ENCODE peak calls at places on chromosomes 12 and 14, in eight cellular contexts. U is A549, V is HepG2, X is ovary, O is transverse colon, K is suprapubic skin, A is tibial nerve, W is GM12878. C is an unnamed sample. For H3K4me1, the result is how much of the 10 kb centered on the place peaks cover.

GRCh38 chr14:61625171-61625570 is 70.1 kb upstream of the HIF1A start:
- DNase-seq in K (no peak), X (no peak), A (no peak), W (no peak), V (peak), U (peak), O (no peak), C (no peak)

GRCh38 chr14:99881011-99881410 is 87.8 kb downstream of the EML1 start:
- DNase-seq in V (no peak), O (no peak), X (no peak), U (no peak), A (no peak), W (no peak), K (no peak), C (peak)

GRCh38 chr12:131101703-131102492 is 148.2 kb downstream of the ADGRD1 start:
- DNase-seq in K (no peak), U (no peak), O (peak), W (peak), X (no peak), A (peak), V (no peak), C (peak)

GRCh38 chr14:99146991-99147740 is 124.8 kb downstream of the BCL11B start:
- DNase-seq in W (no peak), U (no peak), O (no peak), X (no peak), A (no peak), K (peak), V (no peak), C (peak)

GRCh38 chr12:26555139-26555538 is 277.9 kb downstream of the ITPR2 start:
- DNase-seq in K (no peak), X (no peak), A (no peak), W (no peak), U (no peak), V (no peak), O (no peak), C (no peak)

GRCh38 chr12:11875414-11875935 is 195.3 kb upstream of the BCL2L14 start:
- DNase-seq in O (no peak), U (no peak), K (no peak), A (no peak), V (no peak), X (no peak), W (no peak), C (no peak)

GRCh38 chr14:68098834-68099233 is 279.3 kb downstream of the RAD51B start:
- DNase-seq in W (no peak), V (no peak), O (no peak), A (no peak), X (no peak), U (no peak), K (no peak), C (no peak)

GRCh38 chr14:101335061-101335661 is 226.1 kb upstream of the DIO3 start:
- DNase-seq in W (no peak), U (no peak), K (peak), A (no peak), X (peak), O (no peak), V (peak), C (peak)

GRCh38 chr12:62726471-62726980 is 208.4 kb downstream of the PPM1H start:
- DNase-seq in U (no peak), X (no peak), A (no peak), V (no peak), W (no peak), K (no peak), O (no peak), C (no peak)

GRCh38 chr12:95004610-95005009 is 1.1 kb upstream of the NDUFA12 start:
- DNase-seq in U (no peak), W (no peak), O (no peak), K (no peak), X (no peak), V (no peak), A (no peak), C (no peak)

GRCh38 chr12:132827763-132828703 is 636 bp downstream of the GOLGA3 start:
- DNase-seq in W (no peak), A (no peak), V (peak), X (peak), K (no peak), O (peak), U (peak), C (no peak)

GRCh38 chr12:98058838-98059237 is 456.6 kb upstream of the TMPO start:
- DNase-seq in U (no peak), V (no peak), A (no peak), O (no peak), X (no peak), K (no peak), W (no peak), C (no peak)

GRCh38 chr14:88245321-88245720 is 77.7 kb downstream of the KCNK10 start:
- DNase-seq in U (no peak), A (no peak), V (no peak), K (no peak), X (no peak), W (no peak), O (no peak), C (no peak)

GRCh38 chr14:95835331-95835730 is 41.3 kb upstream of the TUNAR start:
- DNase-seq in O (no peak), X (no peak), W (no peak), U (no peak), A (no peak), K (no peak), V (peak), C (no peak)

GRCh38 chr12:22312336-22312735 is 22.2 kb downstream of the ST8SIA1 start:
- DNase-seq in V (peak), X (no peak), O (no peak), W (no peak), K (no peak), A (peak), U (peak), C (no peak)

DNA sequence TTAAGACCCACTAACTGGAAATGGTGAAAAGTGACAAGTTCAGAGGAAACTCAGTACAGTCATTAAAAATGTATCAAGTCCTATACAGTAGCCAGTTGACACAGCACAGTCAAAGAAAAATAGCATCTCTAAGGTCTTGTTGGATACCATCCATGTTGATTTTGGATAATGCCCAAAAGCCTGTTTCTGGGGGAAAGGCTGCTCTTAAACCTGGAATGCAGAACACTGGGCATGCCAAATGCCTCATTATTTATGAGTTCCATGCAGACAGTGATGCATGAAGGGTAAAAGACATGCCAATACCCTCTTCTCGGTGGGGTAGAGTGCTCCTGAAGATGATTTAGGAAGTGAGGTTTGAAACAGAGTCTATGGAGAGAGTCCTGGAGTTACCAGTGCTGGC is 29.6 kb downstream of the KCNK13 start:
- DNase-seq in O (no peak), W (no peak), K (no peak), X (no peak), V (no peak), U (no peak), A (no peak), C (no peak)
- H3K27ac ChIP-seq in O (no peak), W (no peak), K (no peak), X (no peak), V (no peak), U (no peak), A (no peak), C (no peak)

GRCh38 chr12:81670759-81671158 is 88.4 kb downstream of the PPFIA2 start:
- DNase-seq in W (no peak), X (no peak), U (no peak), O (no peak), V (no peak), K (no peak), A (no peak), C (no peak)

DNA sequence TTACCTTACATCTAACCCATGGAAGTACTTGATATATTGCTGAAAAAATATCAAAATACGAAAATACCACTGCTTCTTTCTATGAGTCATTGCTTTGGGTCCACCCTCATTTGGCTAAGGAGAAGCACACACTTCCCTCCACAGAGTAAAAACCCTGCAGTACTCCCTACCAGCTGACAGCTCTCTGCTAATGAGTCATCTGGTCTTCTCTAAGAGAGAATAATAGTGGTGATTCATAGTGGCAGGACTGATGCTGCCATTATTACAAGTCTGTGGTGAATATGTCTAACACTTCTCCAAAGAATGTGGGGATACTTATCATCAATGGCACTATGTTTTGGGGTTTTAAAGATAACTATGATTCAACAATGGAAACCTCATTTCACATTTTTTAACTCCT is 90.7 kb downstream of the PPFIA2 start:
- DNase-seq in K (no peak), X (no peak), U (peak), W (no peak), V (no peak), A (no peak), O (no peak), C (no peak)
- TF ChIP-seq EP300 in K (no peak), X (no peak), U (no peak), W (no peak), V (no peak), A (no peak), O (no peak), C (no peak)

GRCh38 chr14:105389534-105389933 is 8.8 kb upstream of the TEX22 start:
- DNase-seq in K (no peak), U (no peak), A (no peak), V (no peak), O (no peak), X (no peak), W (no peak), C (no peak)

GRCh38 chr14:105392161-105393090 is 5.9 kb upstream of the TEX22 start:
- DNase-seq in V (no peak), K (peak), U (no peak), A (no peak), X (no peak), O (no peak), W (no peak), C (no peak)

GRCh38 chr14:105391541-105391940 is 6.8 kb upstream of the TEX22 start:
- DNase-seq in O (no peak), K (no peak), V (no peak), W (no peak), A (no peak), U (no peak), X (no peak), C (no peak)

GRCh38 chr14:105389976-105390848 is 8.1 kb upstream of the TEX22 start:
- DNase-seq in V (no peak), O (no peak), X (no peak), K (no peak), W (no peak), U (no peak), A (no peak), C (no peak)

DNA sequence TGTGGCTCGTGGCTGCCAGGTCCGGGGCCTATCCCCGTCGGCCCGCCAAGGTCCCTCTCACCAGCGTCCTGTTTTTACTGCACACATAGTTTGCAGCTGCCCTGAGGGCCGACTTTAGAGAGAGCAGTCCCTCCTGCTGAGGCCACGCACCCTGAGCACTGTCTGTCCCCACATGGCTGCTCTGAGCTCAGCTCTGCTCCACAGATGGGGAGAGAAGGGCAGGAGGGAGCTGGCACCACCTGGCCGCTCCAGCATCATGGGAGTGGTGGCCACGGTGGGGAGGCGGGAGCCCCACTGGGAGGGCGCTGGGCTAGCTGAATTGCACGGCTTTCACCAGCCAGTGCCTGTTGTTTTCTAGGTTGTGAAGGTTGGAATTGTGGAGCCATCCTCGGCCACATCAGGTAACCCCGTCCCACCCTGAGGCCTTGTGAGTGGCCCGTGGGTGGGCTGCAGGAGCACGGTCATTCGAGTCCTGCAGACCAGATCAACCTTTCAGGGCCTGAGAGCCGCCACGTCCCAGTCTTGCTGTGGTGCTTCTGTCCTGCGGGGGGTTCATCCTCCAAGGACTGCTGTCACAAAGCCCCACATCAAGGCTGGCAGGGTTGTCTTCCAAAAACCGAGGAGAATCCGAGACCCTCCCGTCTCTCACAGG is 7.4 kb upstream of the TEX22 start:
- DNase-seq in X (no peak), A (no peak), O (no peak), V (no peak), W (no peak), U (no peak), K (no peak), C (no peak)
- H3K4me1 ChIP-seq in X (under half), A (under half), O (under half), V (under half), W (under half), U (under half), K (under half), C (under half)

GRCh38 chr14:91754185-91754584 is 22.3 kb upstream of the CATSPERB start:
- DNase-seq in W (no peak), X (no peak), U (no peak), K (no peak), A (no peak), O (no peak), V (no peak), C (no peak)
- H3K27ac ChIP-seq in W (no peak), X (no peak), U (no peak), K (no peak), A (no peak), O (peak), V (no peak), C (no peak)

GRCh38 chr14:84804498-84805294 is 725.2 kb upstream of the FLRT2 start:
- DNase-seq in O (no peak), X (no peak), V (no peak), K (no peak), U (no peak), A (no peak), W (no peak), C (no peak)

GRCh38 chr14:84807673-84808072 is 722.3 kb upstream of the FLRT2 start:
- DNase-seq in A (no peak), X (no peak), K (no peak), O (no peak), U (no peak), V (no peak), W (no peak), C (no peak)

GRCh38 chr14:84809158-84809557 is 720.8 kb upstream of the FLRT2 start:
- DNase-seq in K (no peak), O (no peak), U (no peak), V (no peak), A (no peak), W (no peak), X (no peak), C (no peak)

GRCh38 chr14:84806627-84807026 is 723.3 kb upstream of the FLRT2 start:
- DNase-seq in A (no peak), X (no peak), O (no peak), K (no peak), V (no peak), U (no peak), W (no peak), C (no peak)
- TF ChIP-seq EP300 in A (no peak), X (no peak), O (no peak), K (no peak), V (no peak), U (no peak), W (no peak), C (no peak)

GRCh38 chr14:65210827-65211192 is 108.5 kb upstream of the MAX start:
- DNase-seq in O (no peak), U (no peak), A (no peak), X (no peak), K (no peak), W (no peak), V (no peak), C (no peak)
- H3K4me1 ChIP-seq in O (under half), U (under half), A (under half), X (under half), K (under half), W (under half), V (under half), C (under half)

DNA sequence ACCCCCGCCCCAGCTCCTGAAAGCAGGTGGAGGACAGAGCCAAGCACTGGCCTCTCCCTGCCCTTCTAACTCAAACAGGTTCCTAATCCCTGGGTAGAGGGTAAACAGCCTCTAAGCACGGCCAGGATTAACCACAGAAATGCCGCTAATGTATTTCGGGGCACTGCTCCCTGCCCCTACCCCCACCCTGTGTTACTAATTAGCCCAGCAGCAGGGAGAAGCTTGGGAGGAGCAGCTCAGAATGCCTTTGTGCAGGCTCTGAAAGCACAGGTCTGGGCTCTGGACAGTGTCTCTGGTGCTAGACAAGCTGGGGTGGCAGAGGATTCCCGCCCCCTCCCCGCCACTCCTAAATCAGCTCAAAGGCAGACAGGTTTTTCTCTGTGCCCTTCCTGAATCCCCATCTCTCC is 53.2 kb downstream of the SMUG1 start:
- DNase-seq in W (no peak), A (no peak), V (peak), X (no peak), O (no peak), U (no peak), K (no peak), C (no peak)
- H3K27ac ChIP-seq in W (no peak), A (no peak), V (no peak), X (no peak), O (no peak), U (no peak), K (no peak), C (no peak)

GRCh38 chr12:79069009-79069408 is 204.4 kb downstream of the SYT1 start:
- DNase-seq in U (no peak), X (no peak), O (no peak), W (peak), A (no peak), K (no peak), V (no peak), C (no peak)

GRCh38 chr12:79071498-79071897 is 206.9 kb downstream of the SYT1 start:
- DNase-seq in V (no peak), W (no peak), U (no peak), K (no peak), A (no peak), X (no peak), O (no peak), C (no peak)

GRCh38 chr12:79073506-79073905 is 208.9 kb downstream of the SYT1 start:
- DNase-seq in K (no peak), X (no peak), U (no peak), A (no peak), O (no peak), V (no peak), W (no peak), C (no peak)

GRCh38 chr12:79063258-79063657 is 198.7 kb downstream of the SYT1 start:
- DNase-seq in O (no peak), K (no peak), U (no peak), W (no peak), A (no peak), V (no peak), X (no peak), C (no peak)

DNA sequence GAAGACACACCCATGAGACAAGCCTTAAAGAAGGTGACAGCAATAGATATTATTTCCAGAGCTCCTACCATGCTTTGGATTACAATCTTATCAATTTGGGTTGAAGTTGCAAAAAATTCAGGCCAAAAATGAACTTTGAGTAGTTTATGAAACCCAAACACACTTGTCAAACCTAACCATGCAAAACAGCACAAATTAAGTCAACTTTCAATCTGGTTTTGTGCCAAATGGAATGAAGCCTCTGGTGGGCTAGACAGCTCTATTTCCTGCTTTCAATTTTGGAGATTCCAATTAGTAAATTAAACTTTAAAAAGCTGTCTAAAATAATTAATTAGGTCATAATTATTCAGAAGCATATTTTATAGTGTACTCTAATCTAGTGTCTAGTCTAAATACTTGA is 203.4 kb downstream of the SYT1 start:
- DNase-seq in X (no peak), O (no peak), U (no peak), K (no peak), V (no peak), W (no peak), A (no peak), C (no peak)
- TF ChIP-seq EP300 in X (no peak), O (no peak), U (no peak), K (no peak), V (no peak), W (no peak), A (no peak), C (no peak)

C was measured in sigmoid colon.